ENCODE peak calls at places on chromosomes 5 and 9, in nine cellular contexts. J is NCI-H1092 treated with DMSO at 0.1 percent for 48 hours; A is dermis microvascular lymphatic vessel endothelial cell; G is neural crest cell; Q is lung; W is H54; R is activated CD8-positive, alpha-beta T cell treated with anti-CD3 and anti-CD28 coated beads for 36 hours; H is HT-29; X is LoVo. K is an unnamed sample.

GRCh38 chr9:89342948-89343347 is 24.6 kb downstream of the SECISBP2 start:
- DNase-seq in W (no peak), H (no peak), G (no peak), Q (no peak), X (no peak), J (no peak), A (no peak), R (no peak), K (no peak)

GRCh38 chr5:138461343-138462125 is 3.7 kb upstream of the EGR1 start:
- DNase-seq in J (no peak), G (no peak), A (peak; percentile 71), Q (peak; percentile 36), H (no peak), W (peak; percentile 85), R (no peak), X (no peak), K (peak; percentile 54)

GRCh38 chr5:34045996-34046395 is 3.0 kb upstream of the C1QTNF3 start:
- DNase-seq in W (no peak), A (no peak), J (no peak), G (no peak), X (peak; percentile 33), Q (no peak), H (peak; percentile 26), R (no peak), K (no peak)

GRCh38 chr9:68740561-68740960 is 35.5 kb downstream of the PIP5K1B start:
- DNase-seq in Q (no peak), R (no peak), J (no peak), X (peak; percentile 95), H (peak; percentile 92), A (no peak), W (no peak), G (no peak), K (no peak)

GRCh38 chr5:119926301-119926700 is 296.9 kb downstream of the FAM170A start:
- DNase-seq in J (no peak), R (no peak), G (no peak), Q (no peak), W (no peak), H (no peak), A (no peak), X (no peak), K (no peak)

GRCh38 chr9:69919461-69920061 is 98.9 kb downstream of the CFAP95 start:
- DNase-seq in X (peak; percentile 52), Q (no peak), R (no peak), G (no peak), W (peak; percentile 42), H (peak; percentile 68), J (peak; percentile 78), A (peak; percentile 50), K (peak; percentile 62)

GRCh38 chr9:109799792-109800191 is 19.8 kb downstream of the PALM2AKAP2 start:
- DNase-seq in R (no peak), W (peak; percentile 58), G (no peak), A (no peak), H (no peak), X (no peak), J (no peak), Q (no peak), K (peak; percentile 51)

GRCh38 chr9:81517954-81518353 is 171.4 kb downstream of the TLE1 start:
- DNase-seq in G (no peak), W (no peak), H (no peak), X (no peak), A (no peak), Q (no peak), R (no peak), J (peak; percentile 54), K (no peak)

GRCh38 chr5:150297236-150297890 is 5.3 kb downstream of the ARSI start:
- DNase-seq in R (no peak), H (no peak), J (no peak), X (no peak), Q (no peak), A (no peak), W (no peak), G (no peak), K (no peak)